ENCODE peak calls at places on chromosomes 2 and 18, in seven cellular contexts. K is HepG2, I is Panc1, W is prostate gland, Z is spleen, L is transverse colon, T is GM23338. S is an unnamed sample.

GRCh38 chr2:37414470-37414949 is 70.1 kb downstream of the QPCT start:
- DNase-seq in L (no peak), I (peak), W (no peak), Z (no peak), K (peak), T (peak), S (no peak)

GRCh38 chr2:160345102-160345501 is 145.0 kb upstream of the ITGB6 start:
- DNase-seq in W (no peak), T (no peak), Z (no peak), K (no peak), I (no peak), L (no peak), S (no peak)

GRCh38 chr2:134338180-134338579 is 84.3 kb downstream of the MGAT5 start:
- DNase-seq in T (no peak), K (no peak), I (no peak), W (no peak), L (no peak), Z (no peak), S (no peak)

GRCh38 chr2:240139011-240139441 is 1.4 kb downstream of the OTOS start:
- DNase-seq in W (no peak), K (no peak), L (no peak), T (no peak), I (no peak), Z (peak), S (peak)

GRCh38 chr2:217412299-217412698 is 552.4 kb upstream of the TNP1 start:
- DNase-seq in W (no peak), T (no peak), I (no peak), Z (no peak), K (no peak), L (no peak), S (no peak)

GRCh38 chr2:163670929-163671328 is 64.9 kb downstream of the FIGN start:
- DNase-seq in I (no peak), W (no peak), Z (no peak), K (no peak), L (no peak), T (no peak), S (no peak)

GRCh38 chr2:182522428-182522896 is 95.6 kb upstream of the PDE1A start:
- DNase-seq in L (no peak), K (no peak), Z (no peak), T (no peak), W (no peak), I (no peak), S (no peak)

GRCh38 chr18:56795381-56795780 is 144.2 kb downstream of the WDR7 start:
- DNase-seq in W (no peak), T (no peak), L (no peak), I (no peak), K (no peak), Z (no peak), S (no peak)

GRCh38 chr2:99451686-99452085 is 38.1 kb downstream of the REV1 start:
- DNase-seq in Z (no peak), K (no peak), T (no peak), W (no peak), I (no peak), L (no peak), S (no peak)

GRCh38 chr2:112600634-112601033 is 16.2 kb downstream of the CHCHD5 start:
- DNase-seq in I (no peak), W (no peak), Z (no peak), L (no peak), T (no peak), K (no peak), S (no peak)

GRCh38 chr18:79580481-79581171 is 99.0 kb upstream of the CTDP1 start:
- DNase-seq in I (no peak), W (no peak), K (no peak), L (peak), T (no peak), Z (peak), S (no peak)

GRCh38 chr18:27108842-27109241 is 76.3 kb downstream of the CHST9 start:
- DNase-seq in Z (no peak), T (no peak), K (no peak), W (no peak), I (no peak), L (no peak), S (no peak)

GRCh38 chr2:230582851-230583283 is 129.8 kb upstream of the CAB39 start:
- DNase-seq in L (no peak), Z (no peak), T (no peak), I (no peak), K (no peak), W (no peak), S (no peak)

GRCh38 chr2:67604360-67604759 is 207.2 kb downstream of the ETAA1 start:
- DNase-seq in L (no peak), I (no peak), K (no peak), T (peak), W (no peak), Z (no peak), S (no peak)
- TF ChIP-seq POLR2AphosphoS5 in L (no peak), I (no peak), K (no peak), T (no peak), W (no peak), Z (no peak), S (no peak)

GRCh38 chr18:3526421-3527354 is 76.7 kb downstream of the TGIF1 start:
- DNase-seq in T (peak), Z (no peak), K (peak), I (no peak), W (no peak), L (no peak), S (no peak)

GRCh38 chr18:3529077-3529476 is 79.1 kb downstream of the TGIF1 start:
- DNase-seq in T (no peak), I (no peak), L (no peak), Z (no peak), W (no peak), K (no peak), S (no peak)

GRCh38 chr18:3529597-3529996 is 79.6 kb downstream of the TGIF1 start:
- DNase-seq in W (no peak), L (no peak), Z (no peak), K (no peak), I (no peak), T (no peak), S (no peak)

GRCh38 chr18:3528251-3528650 is 78.3 kb downstream of the TGIF1 start:
- DNase-seq in T (no peak), L (no peak), W (no peak), Z (no peak), I (no peak), K (no peak), S (no peak)

DNA sequence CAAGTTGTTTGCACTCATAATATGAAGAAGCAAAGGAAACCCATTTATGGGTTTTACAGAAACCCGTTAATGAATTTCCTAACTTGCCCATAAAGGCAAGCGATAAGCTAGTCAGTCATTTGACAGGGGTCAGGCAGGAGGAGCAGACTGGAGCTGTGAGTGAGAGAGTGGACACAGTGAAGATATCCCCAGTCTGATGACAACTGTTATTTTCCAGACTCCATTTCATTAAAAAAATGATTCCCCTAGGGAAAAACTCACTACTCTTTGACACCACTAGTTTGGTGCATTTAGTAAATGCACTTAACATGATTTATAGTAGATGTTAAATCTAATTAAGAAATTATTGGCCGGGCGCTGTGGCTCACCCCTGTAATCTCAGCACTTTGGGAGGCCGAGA is 80.8 kb downstream of the TGIF1 start:
- DNase-seq in K (no peak), Z (no peak), L (no peak), T (no peak), I (no peak), W (no peak), S (no peak)
- TF ChIP-seq CTCF in K (no peak), Z (no peak), L (no peak), T (no peak), I (no peak), W (no peak), S (no peak)

DNA sequence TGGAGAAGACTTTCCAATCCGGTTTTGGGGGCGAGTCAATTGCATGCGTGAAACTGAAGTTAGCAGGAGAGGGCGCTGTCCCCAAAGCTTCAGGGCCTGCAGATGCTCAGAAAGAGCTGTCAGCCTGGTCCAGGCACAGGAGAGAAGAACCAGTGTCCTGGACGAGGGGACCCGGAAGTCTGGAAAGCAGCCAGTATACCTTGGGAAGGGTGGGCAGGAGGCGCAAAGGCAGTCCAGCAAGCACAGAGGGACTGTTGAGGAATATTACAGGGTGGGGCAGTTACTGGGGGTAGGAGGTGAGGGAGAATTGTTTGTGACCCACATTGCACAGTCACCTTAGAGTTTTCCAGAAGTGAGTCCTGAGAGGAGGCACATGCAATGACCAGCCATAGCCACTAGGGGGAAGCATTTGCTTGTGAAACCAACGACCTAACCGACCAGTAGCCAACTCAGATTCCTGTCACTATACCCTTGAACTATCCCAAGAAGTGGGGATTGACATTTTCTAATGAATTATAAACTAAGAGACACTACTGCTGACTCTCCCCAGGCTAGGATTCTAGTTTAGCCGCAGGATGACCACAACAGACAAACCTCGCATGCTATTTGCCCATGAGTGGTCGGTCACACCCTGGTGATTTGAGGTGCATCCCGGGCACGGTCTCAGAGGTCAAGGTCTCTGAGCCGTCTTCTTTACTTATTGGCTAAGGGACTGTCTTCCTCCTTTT is 172.8 kb downstream of the RDH14 start:
- DNase-seq in Z (no peak), T (peak), I (peak), K (peak), L (peak), W (peak), S (peak)
- TF ChIP-seq POLR2AphosphoS5 in Z (no peak), T (no peak), I (no peak), K (no peak), L (no peak), W (no peak), S (no peak)

GRCh38 chr18:9488535-9488934 is 13.2 kb downstream of the RALBP1 start:
- DNase-seq in K (no peak), I (no peak), L (no peak), T (no peak), W (no peak), Z (no peak), S (no peak)
- TF ChIP-seq CTCF in K (no peak), I (no peak), L (no peak), T (no peak), W (no peak), Z (no peak), S (no peak)

DNA sequence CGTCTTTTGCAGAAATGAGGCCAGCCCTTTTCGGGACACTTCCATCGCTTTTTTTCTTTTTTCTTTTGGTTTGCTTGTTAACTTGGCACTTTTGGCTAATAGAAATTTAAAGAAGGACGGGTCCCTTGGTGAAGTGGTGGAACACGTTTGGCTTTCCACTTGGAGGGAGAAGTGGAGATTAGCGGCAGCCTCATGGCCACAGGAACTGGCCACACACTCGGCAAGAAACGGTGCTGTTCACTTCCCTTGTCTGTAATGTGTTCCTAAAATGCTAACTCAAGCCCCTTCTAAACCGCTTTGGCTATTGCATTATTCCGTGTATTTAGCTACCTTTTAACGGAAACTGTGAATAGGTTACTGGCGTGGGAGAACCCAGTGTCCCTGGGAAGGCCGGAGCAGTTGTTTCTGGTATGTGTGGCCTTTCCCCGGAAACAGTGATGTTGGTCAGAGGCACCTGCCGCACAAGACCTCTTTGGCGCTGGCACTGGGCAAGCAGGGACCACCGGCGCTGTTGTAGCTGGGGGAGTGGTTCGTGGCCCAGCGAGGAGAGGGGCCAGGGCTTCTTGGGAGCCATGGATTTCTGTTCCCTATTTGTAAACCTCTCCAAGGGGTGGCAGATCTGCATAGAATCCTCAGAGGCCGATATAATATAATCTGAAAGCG is 981 bp downstream of the RAMP1 start:
- DNase-seq in L (no peak), W (no peak), I (no peak), T (no peak), K (no peak), Z (peak), S (no peak)
- TF ChIP-seq POLR2AphosphoS5 in L (no peak), W (no peak), I (no peak), T (no peak), K (no peak), Z (no peak), S (no peak)

GRCh38 chr2:241702405-241703127 is 727 bp downstream of the ING5 start:
- DNase-seq in L (peak), T (peak), W (peak), I (no peak), K (peak), Z (peak), S (peak)

GRCh38 chr2:241703128-241703604 is 1.3 kb downstream of the ING5 start:
- DNase-seq in W (no peak), K (no peak), T (no peak), L (no peak), Z (no peak), I (no peak), S (no peak)

GRCh38 chr2:241701405-241702154 is at the start of gene ING5:
- DNase-seq in Z (peak), L (peak), T (peak), K (peak), W (peak), I (no peak), S (peak)

GRCh38 chr2:241702155-241702404 is 241 bp downstream of the ING5 start:
- DNase-seq in K (no peak), T (no peak), L (no peak), I (no peak), W (no peak), Z (no peak), S (no peak)

GRCh38 chr2:241701155-241701404 is 759 bp upstream of the ING5 start:
- DNase-seq in Z (no peak), I (peak), T (no peak), L (no peak), W (no peak), K (no peak), S (no peak)
- TF ChIP-seq CTCF in Z (peak), I (no peak), T (peak), L (peak), W (peak), K (peak), S (peak)

GRCh38 chr18:46939337-46939963 is 22.0 kb downstream of the KATNAL2 start:
- DNase-seq in T (peak), Z (no peak), L (no peak), K (peak), I (no peak), W (no peak), S (no peak)
- TF ChIP-seq POLR2AphosphoS5 in T (no peak), Z (no peak), L (no peak), K (no peak), I (no peak), W (no peak), S (no peak)

GRCh38 chr2:36322108-36322507 is 33.5 kb upstream of the CRIM1 start:
- DNase-seq in L (no peak), T (peak), I (no peak), W (no peak), K (peak), Z (no peak), S (no peak)
- TF ChIP-seq CTCF in L (peak), T (peak), I (peak), W (no peak), K (peak), Z (no peak), S (peak)